ENCODE peak calls at places on chromosomes 1 and 21, in five cellular contexts. One of them, this sample, is unnamed.
A peak's percentile ranks its signal among the peaks of the same experiment; 100 is the strongest.

GRCh38 chr1:39224295-39224829 is 19.9 kb downstream of the MACF1 start:
- DNase-seq in NT2/D1: no peak
- DNase-seq in H7: no peak
- DNase-seq in BJ: no peak
- DNase-seq in WTC11: no peak
- DNase-seq in this sample: no peak

GRCh38 chr1:57033222-57034019 is 67.6 kb upstream of the C8B start:
- DNase-seq in NT2/D1: no peak
- DNase-seq in H7: no peak
- DNase-seq in BJ: no peak
- DNase-seq in WTC11: no peak
- DNase-seq in this sample: no peak

GRCh38 chr1:244436336-244437102 is 15.2 kb downstream of the ADSS2 start:
- DNase-seq in NT2/D1: no peak
- DNase-seq in H7: no peak
- DNase-seq in BJ: no peak
- DNase-seq in WTC11: no peak
- DNase-seq in this sample: no peak

GRCh38 chr21:14438204-14438603 is 55.3 kb upstream of the HSPA13 start:
- DNase-seq in NT2/D1: no peak
- DNase-seq in H7: peak; percentile 2
- DNase-seq in BJ: no peak
- DNase-seq in WTC11: no peak
- DNase-seq in this sample: no peak

GRCh38 chr1:25148673-25149300 is 83.5 kb downstream of the SYF2 start:
- DNase-seq in NT2/D1: peak; percentile 36
- DNase-seq in H7: peak; percentile 69
- DNase-seq in BJ: no peak
- DNase-seq in WTC11: no peak
- DNase-seq in this sample: no peak

GRCh38 chr21:43645414-43645891 is 13.8 kb downstream of the HSF2BP start:
- DNase-seq in NT2/D1: no peak
- DNase-seq in H7: peak; percentile 67
- DNase-seq in BJ: no peak
- DNase-seq in WTC11: peak; percentile 23
- DNase-seq in this sample: no peak

GRCh38 chr1:236795757-236796719 is 946 bp downstream of the MTR start:
- DNase-seq in NT2/D1: no peak
- DNase-seq in H7: no peak
- DNase-seq in BJ: peak; percentile 6
- DNase-seq in WTC11: no peak
- DNase-seq in this sample: no peak

GRCh38 chr1:96358057-96358456 is 363.5 kb upstream of the PTBP2 start:
- DNase-seq in NT2/D1: no peak
- DNase-seq in H7: no peak
- DNase-seq in BJ: no peak
- DNase-seq in WTC11: no peak
- DNase-seq in this sample: no peak

GRCh38 chr1:41587791-41588190 is 103.3 kb upstream of the EDN2 start:
- DNase-seq in NT2/D1: no peak
- DNase-seq in H7: no peak
- DNase-seq in BJ: no peak
- DNase-seq in WTC11: no peak
- DNase-seq in this sample: no peak

GRCh38 chr21:39390212-39390765 is 41.4 kb upstream of the HMGN1 start:
- DNase-seq in NT2/D1: no peak
- DNase-seq in H7: peak; percentile 52
- DNase-seq in BJ: no peak
- DNase-seq in WTC11: peak; percentile 44
- DNase-seq in this sample: no peak

GRCh38 chr21:41775152-41775472 is 8.3 kb upstream of the RIPK4 start:
- DNase-seq in NT2/D1: no peak
- DNase-seq in H7: no peak
- DNase-seq in BJ: no peak
- DNase-seq in WTC11: no peak
- DNase-seq in this sample: no peak

GRCh38 chr1:162946701-162947100 is 85.7 kb upstream of the CCDC190 start:
- DNase-seq in NT2/D1: no peak
- DNase-seq in H7: no peak
- DNase-seq in BJ: no peak
- DNase-seq in WTC11: no peak
- DNase-seq in this sample: no peak

GRCh38 chr1:100717218-100717617 is 2.3 kb upstream of the VCAM1 start:
- DNase-seq in NT2/D1: no peak
- DNase-seq in H7: no peak
- DNase-seq in BJ: no peak
- DNase-seq in WTC11: no peak
- DNase-seq in this sample: no peak

GRCh38 chr1:88659552-88659951 is 24.5 kb upstream of the PKN2 start:
- DNase-seq in NT2/D1: no peak
- DNase-seq in H7: no peak
- DNase-seq in BJ: no peak
- DNase-seq in WTC11: no peak
- DNase-seq in this sample: no peak

GRCh38 chr1:65844990-65845757 is 52.5 kb downstream of the PDE4B start:
- DNase-seq in NT2/D1: no peak
- DNase-seq in H7: no peak
- DNase-seq in BJ: no peak
- DNase-seq in WTC11: no peak
- DNase-seq in this sample: no peak

GRCh38 chr1:211386931-211387330 is 60.3 kb downstream of the TRAF5 start:
- DNase-seq in NT2/D1: no peak
- DNase-seq in H7: no peak
- DNase-seq in BJ: peak; percentile 56
- DNase-seq in WTC11: no peak
- DNase-seq in this sample: no peak

GRCh38 chr1:213122514-213122929 is 71.5 kb downstream of the RPS6KC1 start:
- DNase-seq in NT2/D1: peak; percentile 40
- DNase-seq in H7: no peak
- DNase-seq in BJ: no peak
- DNase-seq in WTC11: no peak
- DNase-seq in this sample: peak; percentile 45

GRCh38 chr21:33752260-33752659 is 110.0 kb downstream of the ITSN1 start:
- DNase-seq in NT2/D1: no peak
- DNase-seq in H7: no peak
- DNase-seq in BJ: no peak
- DNase-seq in WTC11: no peak
- DNase-seq in this sample: no peak

GRCh38 chr1:31760901-31761470 is 3.2 kb downstream of the ADGRB2 start:
- DNase-seq in NT2/D1: peak; percentile 66
- DNase-seq in H7: peak; percentile 96
- DNase-seq in BJ: peak; percentile 20
- DNase-seq in WTC11: peak; percentile 77
- DNase-seq in this sample: peak; percentile 84

GRCh38 chr21:26550357-26550756 is 22.7 kb downstream of the CYYR1 start:
- DNase-seq in NT2/D1: no peak
- DNase-seq in H7: no peak
- DNase-seq in BJ: no peak
- DNase-seq in WTC11: no peak
- DNase-seq in this sample: no peak

GRCh38 chr1:181142096-181143043 is 53.9 kb downstream of the IER5 start:
- DNase-seq in NT2/D1: peak; percentile 87
- DNase-seq in H7: peak; percentile 95
- DNase-seq in BJ: peak; percentile 23
- DNase-seq in WTC11: peak; percentile 94
- DNase-seq in this sample: peak; percentile 76

GRCh38 chr1:227234998-227235405 is 83.3 kb downstream of the CDC42BPA start:
- DNase-seq in NT2/D1: peak; percentile 46
- DNase-seq in H7: peak; percentile 47
- DNase-seq in BJ: peak; percentile 4
- DNase-seq in WTC11: no peak
- DNase-seq in this sample: no peak

GRCh38 chr1:226541631-226542622 is 6.6 kb upstream of the STUM start:
- DNase-seq in NT2/D1: no peak
- DNase-seq in H7: no peak
- DNase-seq in BJ: no peak
- DNase-seq in WTC11: no peak
- DNase-seq in this sample: peak; percentile 27

GRCh38 chr21:38330671-38331070 is 73.9 kb downstream of the KCNJ15 start:
- DNase-seq in NT2/D1: no peak
- DNase-seq in H7: no peak
- DNase-seq in BJ: no peak
- DNase-seq in WTC11: no peak
- DNase-seq in this sample: no peak

GRCh38 chr1:207868769-207869721 is 41.9 kb downstream of the CD34 start:
- DNase-seq in NT2/D1: peak; percentile 56
- DNase-seq in H7: peak; percentile 93
- DNase-seq in BJ: no peak
- DNase-seq in WTC11: peak; percentile 72
- DNase-seq in this sample: peak; percentile 79

GRCh38 chr1:9728451-9729295 is 77.1 kb downstream of the PIK3CD start:
- DNase-seq in NT2/D1: no peak
- DNase-seq in H7: peak; percentile 35
- DNase-seq in BJ: no peak
- DNase-seq in WTC11: no peak
- DNase-seq in this sample: no peak

GRCh38 chr1:241592273-241592958 is 47.8 kb downstream of the CHML start:
- DNase-seq in NT2/D1: no peak
- DNase-seq in H7: no peak
- DNase-seq in BJ: peak; percentile 69
- DNase-seq in WTC11: no peak
- DNase-seq in this sample: no peak

GRCh38 chr1:86499987-86500593 is 31.4 kb downstream of the CLCA1 start:
- DNase-seq in NT2/D1: no peak
- DNase-seq in H7: no peak
- DNase-seq in BJ: no peak
- DNase-seq in WTC11: no peak
- DNase-seq in this sample: no peak

GRCh38 chr1:210775289-210775688 is 358.7 kb downstream of the KCNH1 start:
- DNase-seq in NT2/D1: no peak
- DNase-seq in H7: no peak
- DNase-seq in BJ: no peak
- DNase-seq in WTC11: no peak
- DNase-seq in this sample: no peak

GRCh38 chr1:27349784-27350672 is 8.2 kb downstream of the SYTL1 start:
- DNase-seq in NT2/D1: no peak
- DNase-seq in H7: peak; percentile 96
- DNase-seq in BJ: peak; percentile 10
- DNase-seq in WTC11: peak; percentile 80
- DNase-seq in this sample: peak; percentile 59

GRCh38 chr1:156781585-156782186 is 14.4 kb downstream of the PRCC start:
- DNase-seq in NT2/D1: no peak
- DNase-seq in H7: no peak
- DNase-seq in BJ: no peak
- DNase-seq in WTC11: no peak
- DNase-seq in this sample: no peak

GRCh38 chr1:42963378-42964005 is 4.8 kb upstream of the SLC2A1 start:
- DNase-seq in NT2/D1: no peak
- DNase-seq in H7: peak; percentile 48
- DNase-seq in BJ: peak; percentile 72
- DNase-seq in WTC11: no peak
- DNase-seq in this sample: peak; percentile 51

GRCh38 chr1:212671342-212672031 is 28.2 kb downstream of the BATF3 start:
- DNase-seq in NT2/D1: peak; percentile 57
- DNase-seq in H7: peak; percentile 59
- DNase-seq in BJ: no peak
- DNase-seq in WTC11: no peak
- DNase-seq in this sample: peak; percentile 66

GRCh38 chr1:917076-917459 is 6.7 kb upstream of the SAMD11 start:
- DNase-seq in NT2/D1: no peak
- DNase-seq in H7: no peak
- DNase-seq in BJ: no peak
- DNase-seq in WTC11: no peak
- DNase-seq in this sample: no peak

GRCh38 chr1:55848906-55849305 is 633.7 kb upstream of the USP24 start:
- DNase-seq in NT2/D1: peak; percentile 30
- DNase-seq in H7: peak; percentile 17
- DNase-seq in BJ: no peak
- DNase-seq in WTC11: peak; percentile 48
- DNase-seq in this sample: no peak

GRCh38 chr1:70902211-70902610 is 145.4 kb downstream of the PTGER3 start:
- DNase-seq in NT2/D1: no peak
- DNase-seq in H7: no peak
- DNase-seq in BJ: no peak
- DNase-seq in WTC11: no peak
- DNase-seq in this sample: no peak

GRCh38 chr1:61184714-61185106 is 102.3 kb downstream of the NFIA start:
- DNase-seq in NT2/D1: no peak
- DNase-seq in H7: no peak
- DNase-seq in BJ: no peak
- DNase-seq in WTC11: no peak
- DNase-seq in this sample: no peak

GRCh38 chr1:70947864-70948263 is 99.8 kb downstream of the PTGER3 start:
- DNase-seq in NT2/D1: no peak
- DNase-seq in H7: no peak
- DNase-seq in BJ: no peak
- DNase-seq in WTC11: no peak
- DNase-seq in this sample: no peak

GRCh38 chr21:20996421-20997307 is 1.5 kb upstream of the NCAM2 start:
- DNase-seq in NT2/D1: no peak
- DNase-seq in H7: peak; percentile 24
- DNase-seq in BJ: no peak
- DNase-seq in WTC11: peak; percentile 19
- DNase-seq in this sample: no peak

This sample was measured in NCI-H774.